ENCODE peak calls at places on chromosomes 12 and 14, in four cellular contexts. F, X, N and R are unnamed samples.

GRCh38 chr14:60178820-60179219 is 13.6 kb upstream of the DHRS7 start:
- DNase-seq in F (no peak), N (no peak), X (no peak), R (no peak)

GRCh38 chr12:12764824-12765223 is 20.6 kb upstream of the APOLD1 start:
- DNase-seq in F (no peak), X (no peak), N (no peak), R (no peak)

GRCh38 chr12:10959777-10960176 is 20.7 kb upstream of the TAS2R14 start:
- DNase-seq in F (no peak), X (no peak), N (no peak), R (no peak)

GRCh38 chr12:105740970-105741725 is 397.6 kb downstream of the NUAK1 start:
- DNase-seq in F (no peak), X (no peak), N (no peak), R (no peak)

GRCh38 chr12:126760109-126760508 is 1506.9 kb upstream of the TMEM132C start:
- DNase-seq in X (no peak), F (no peak), N (no peak), R (no peak)

GRCh38 chr12:131112690-131113290 is 159.1 kb downstream of the ADGRD1 start:
- DNase-seq in N (no peak), F (no peak), X (no peak), R (no peak)

GRCh38 chr14:95255487-95255886 is 64.2 kb downstream of the CLMN start:
- DNase-seq in F (peak), X (peak), N (no peak), R (no peak)

GRCh38 chr14:36518586-36519430 is 1.2 kb downstream of the NKX2-1 start:
- DNase-seq in F (no peak), N (no peak), X (no peak), R (no peak)

GRCh38 chr12:108784270-108784669 is 53.0 kb upstream of the CORO1C start:
- DNase-seq in F (no peak), N (no peak), X (no peak), R (no peak)

GRCh38 chr12:111363578-111363977 is 5.3 kb downstream of the PHETA1 start:
- DNase-seq in X (peak), N (no peak), F (no peak), R (no peak)

GRCh38 chr12:92039048-92039447 is 106.6 kb downstream of the BTG1 start:
- DNase-seq in F (no peak), X (no peak), N (no peak), R (no peak)

GRCh38 chr12:32777776-32778175 is 22.1 kb upstream of the YARS2 start:
- DNase-seq in X (no peak), F (no peak), N (no peak), R (no peak)

GRCh38 chr12:124171231-124171985 is 123.5 kb upstream of the RFLNA start:
- DNase-seq in N (no peak), F (no peak), X (no peak), R (no peak)

GRCh38 chr12:25427328-25428249 is 125.5 kb downstream of the LMNTD1 start:
- DNase-seq in N (no peak), F (no peak), X (no peak), R (no peak)

GRCh38 chr14:32203928-32204357 is 874 bp upstream of the RNU6-8 start:
- DNase-seq in F (peak), N (no peak), X (peak), R (no peak)

GRCh38 chr14:96823652-96824051 is 26.5 kb downstream of the VRK1 start:
- DNase-seq in N (no peak), X (no peak), F (no peak), R (no peak)

GRCh38 chr14:100621806-100622205 is 34.6 kb upstream of the BEGAIN start:
- DNase-seq in F (no peak), N (no peak), X (no peak), R (no peak)

GRCh38 chr12:71469235-71469873 is 29.8 kb downstream of the LGR5 start:
- DNase-seq in F (no peak), X (peak), N (no peak), R (no peak)

GRCh38 chr14:99479903-99480855 is 480 bp downstream of the SETD3 start:
- DNase-seq in X (peak), N (peak), F (peak), R (peak)
- TF ChIP-seq CTCF in X (peak), N (no peak), F (no peak), R (no peak)

GRCh38 chr12:15910864-15911696 is at the start of gene DERA:
- DNase-seq in X (peak), N (peak), F (peak), R (peak)
- TF ChIP-seq CTCF in X (no peak), N (no peak), F (no peak), R (no peak)

GRCh38 chr14:39726563-39726962 is 294.3 kb upstream of the FBXO33 start:
- DNase-seq in F (no peak), X (no peak), N (no peak), R (no peak)

GRCh38 chr14:39733741-39734140 is 301.5 kb upstream of the FBXO33 start:
- DNase-seq in N (no peak), F (no peak), X (no peak), R (no peak)

GRCh38 chr14:39734306-39734705 is 302.1 kb upstream of the FBXO33 start:
- DNase-seq in N (no peak), X (no peak), F (no peak), R (no peak)

DNA sequence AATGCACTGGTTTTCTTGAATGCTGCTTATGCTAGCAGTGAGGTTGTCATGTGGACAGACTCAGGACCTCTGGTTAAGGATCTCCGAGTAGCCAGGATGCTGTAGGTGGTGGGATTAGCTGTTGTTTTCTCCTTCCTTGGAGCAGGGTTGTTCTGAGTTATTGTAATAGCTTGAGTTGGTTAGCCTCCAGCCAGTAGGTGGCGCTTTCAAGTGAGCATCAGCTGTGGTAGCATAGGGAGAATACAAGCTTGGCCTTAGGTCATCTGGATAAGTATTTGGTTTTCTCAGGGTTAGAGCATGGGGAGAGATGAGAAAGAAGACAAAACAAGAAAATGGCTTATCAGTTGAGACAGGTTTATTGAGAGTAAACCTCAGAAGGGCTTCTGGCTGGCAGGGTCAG is 299.7 kb upstream of the FBXO33 start:
- DNase-seq in N (no peak), X (no peak), F (no peak), R (no peak)
- TF ChIP-seq CTCF in N (no peak), X (peak), F (no peak), R (no peak)

DNA sequence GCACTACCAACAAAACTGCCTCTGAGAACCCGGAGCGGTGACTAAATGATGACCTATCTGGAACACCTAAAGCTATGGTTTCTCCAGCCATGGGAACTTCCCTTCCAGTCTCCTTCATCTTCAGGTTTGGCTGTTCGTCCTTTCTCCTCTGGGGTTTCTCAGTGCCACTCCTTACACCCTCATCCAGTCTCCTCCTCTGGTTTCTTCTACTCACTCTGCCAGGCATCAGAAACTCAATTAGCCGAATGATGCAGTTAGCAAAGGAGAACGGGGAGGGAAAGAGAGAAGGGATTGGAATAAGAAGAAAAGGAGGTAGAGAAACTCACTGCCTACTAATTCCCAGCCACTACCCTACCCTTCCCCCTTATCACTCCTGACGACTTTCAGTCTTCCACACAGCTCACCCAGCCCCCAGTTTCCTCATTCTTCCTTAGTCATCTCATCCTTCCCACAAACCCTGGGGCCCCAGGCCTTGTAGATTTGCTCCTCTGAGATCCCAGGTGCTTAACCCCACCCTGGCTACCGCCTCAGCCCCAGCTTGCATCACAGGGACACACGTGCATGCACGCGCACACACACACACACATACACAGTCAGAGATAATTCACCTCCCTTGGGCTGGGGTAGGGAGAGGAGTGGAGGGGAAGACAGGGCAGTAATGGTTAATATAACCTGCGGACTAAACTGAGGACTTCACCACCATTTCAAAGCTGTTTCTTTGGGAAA is 13.0 kb downstream of the FGD6 start:
- DNase-seq in N (no peak), X (peak), F (peak), R (no peak)
- TF ChIP-seq CTCF in N (no peak), X (no peak), F (no peak), R (no peak)

GRCh38 chr14:76091036-76091435 is 60.7 kb upstream of the GPATCH2L start:
- DNase-seq in N (no peak), F (peak), X (no peak), R (no peak)
- TF ChIP-seq CTCF in N (no peak), F (no peak), X (peak), R (no peak)